ENCODE peak calls at places on chromosomes 4 and X, in five cellular contexts. T is cardiac muscle cell, I is MM.1S, X is IMR-90, E is heart right ventricle. Q is an unnamed sample.

GRCh38 chr4:152169666-152170065 is 366.2 kb downstream of the FBXW7 start:
- DNase-seq in T (no peak), I (no peak), X (no peak), E (no peak), Q (no peak)

GRCh38 chr4:152981278-152981677 is 45.2 kb downstream of the FHDC1 start:
- DNase-seq in T (no peak), I (no peak), X (peak), E (no peak), Q (no peak)

GRCh38 chr4:20658456-20658855 is 41.8 kb upstream of the PACRGL start:
- DNase-seq in T (no peak), I (no peak), X (no peak), E (no peak), Q (no peak)

GRCh38 chr4:183422962-183423653 is 21.3 kb upstream of the CDKN2AIP start:
- DNase-seq in T (peak), I (no peak), X (peak), E (no peak), Q (no peak)

GRCh38 chr4:26323807-26324206 is 3.0 kb downstream of the RBPJ start:
- DNase-seq in T (peak), I (no peak), X (peak), E (no peak), Q (peak)

GRCh38 chr4:41787931-41788330 is 39.4 kb upstream of the PHOX2B start:
- DNase-seq in T (no peak), I (no peak), X (no peak), E (no peak), Q (no peak)

GRCh38 chr4:111400736-111401135 is 744.5 kb upstream of the FAM241A start:
- DNase-seq in T (peak), I (no peak), X (peak), E (peak), Q (peak)

GRCh38 chr4:3074846-3075651 is 568 bp downstream of the HTT start:
- DNase-seq in T (peak), I (peak), X (peak), E (peak), Q (no peak)

GRCh38 chr4:180099962-180100361 is 2143.2 kb upstream of the TENM3 start:
- DNase-seq in T (no peak), I (no peak), X (no peak), E (no peak), Q (no peak)

GRCh38 chr4:83890231-83890630 is 354.3 kb downstream of the GPAT3 start:
- DNase-seq in T (no peak), I (no peak), X (peak), E (no peak), Q (peak)

GRCh38 chr4:151744614-151745013 is 16.2 kb downstream of the GATB start:
- DNase-seq in T (peak), I (peak), X (peak), E (no peak), Q (peak)

GRCh38 chr4:72567821-72568620 is 1.0 kb downstream of the ADAMTS3 start:
- DNase-seq in T (peak), I (peak), X (peak), E (peak), Q (peak)

GRCh38 chr4:128521156-128521555 is 233.5 kb upstream of the PGRMC2 start:
- DNase-seq in T (peak), I (no peak), X (peak), E (no peak), Q (peak)

GRCh38 chr4:95537967-95538485 is 10.7 kb downstream of the UNC5C start:
- DNase-seq in T (no peak), I (no peak), X (no peak), E (no peak), Q (no peak)

GRCh38 chr4:95540227-95540626 is 8.5 kb downstream of the UNC5C start:
- DNase-seq in T (peak), I (no peak), X (no peak), E (no peak), Q (peak)

GRCh38 chr4:95537181-95537580 is 11.6 kb downstream of the UNC5C start:
- DNase-seq in T (no peak), I (no peak), X (no peak), E (no peak), Q (peak)

GRCh38 chr4:95541094-95541493 is 7.7 kb downstream of the UNC5C start:
- DNase-seq in T (no peak), I (no peak), X (no peak), E (no peak), Q (no peak)

DNA sequence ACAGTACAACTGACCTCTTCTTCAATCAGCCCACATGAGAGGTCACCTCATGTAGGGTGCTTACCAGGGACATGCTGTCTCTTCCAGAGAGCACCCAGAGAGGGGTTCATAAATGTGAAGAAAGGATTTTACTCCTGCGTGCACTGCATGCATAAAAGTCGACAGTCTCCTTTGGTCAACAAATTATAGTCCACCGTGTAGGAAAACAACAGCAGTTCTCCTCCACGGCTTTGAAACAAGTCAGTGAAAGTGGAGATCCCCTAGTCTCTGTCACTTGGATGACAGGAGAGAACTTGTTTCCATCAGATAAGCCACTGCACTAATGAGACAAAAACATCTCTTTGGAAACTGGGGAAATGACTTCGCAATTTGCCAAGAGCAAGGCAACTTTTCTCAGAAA is 9.7 kb downstream of the UNC5C start:
- DNase-seq in T (no peak), I (no peak), X (no peak), E (no peak), Q (no peak)
- H3K4me3 ChIP-seq in T (no peak), I (no peak), X (no peak), E (no peak), Q (no peak)

GRCh38 chr4:7151668-7152227 is 40.6 kb upstream of the SORCS2 start:
- DNase-seq in T (no peak), I (no peak), X (no peak), E (no peak), Q (no peak)
- TF ChIP-seq CTCF in T (peak), I (peak), X (peak), E (no peak), Q (peak)

GRCh38 chr4:181757921-181758320 is 485.3 kb upstream of the TENM3 start:
- DNase-seq in T (no peak), I (no peak), X (no peak), E (no peak), Q (no peak)

GRCh38 chr4:181753189-181753588 is 490.0 kb upstream of the TENM3 start:
- DNase-seq in T (no peak), I (no peak), X (no peak), E (no peak), Q (no peak)

GRCh38 chr4:181756451-181756850 is 486.8 kb upstream of the TENM3 start:
- DNase-seq in T (no peak), I (no peak), X (no peak), E (no peak), Q (no peak)

GRCh38 chr4:181752516-181752915 is 490.7 kb upstream of the TENM3 start:
- DNase-seq in T (no peak), I (peak), X (no peak), E (no peak), Q (no peak)
- H3K4me3 ChIP-seq in T (no peak), I (peak), X (no peak), E (no peak), Q (no peak)

GRCh38 chr4:162645381-162645780 is 481.6 kb upstream of the FSTL5 start:
- DNase-seq in T (peak), I (no peak), X (no peak), E (no peak), Q (no peak)
- TF ChIP-seq CTCF in T (peak), I (no peak), X (no peak), E (peak), Q (no peak)

GRCh38 chr4:39367166-39367565 is 1.0 kb upstream of the RFC1 start:
- DNase-seq in T (no peak), I (no peak), X (no peak), E (no peak), Q (no peak)

GRCh38 chr4:39363773-39364393 is 2.3 kb downstream of the RFC1 start:
- DNase-seq in T (no peak), I (peak), X (no peak), E (no peak), Q (no peak)

GRCh38 chr4:39365931-39366771 is at the start of gene RFC1:
- DNase-seq in T (peak), I (peak), X (peak), E (peak), Q (peak)

GRCh38 chr4:39362827-39363226 is 3.3 kb downstream of the RFC1 start:
- DNase-seq in T (no peak), I (no peak), X (peak), E (no peak), Q (no peak)

DNA sequence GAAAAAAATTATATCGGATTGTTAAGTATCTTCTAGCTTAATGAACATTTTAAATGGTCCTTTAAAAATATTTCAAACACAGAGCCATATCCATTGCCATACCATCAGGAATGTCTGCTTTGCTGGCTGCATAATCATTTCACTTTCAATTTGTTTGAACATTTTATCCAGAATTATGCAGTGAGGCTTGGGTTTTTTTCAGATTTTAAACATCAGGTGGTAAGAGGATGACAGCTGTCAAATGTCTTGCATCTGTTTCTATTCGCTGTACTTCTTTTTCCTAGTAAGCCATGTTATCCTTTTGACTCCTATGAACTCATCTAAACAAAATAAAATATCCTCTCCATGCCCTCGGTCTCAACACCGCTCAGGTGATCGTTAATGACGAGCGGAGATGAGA is 802 bp downstream of the RFC1 start:
- DNase-seq in T (no peak), I (no peak), X (no peak), E (no peak), Q (no peak)
- H3K4me3 ChIP-seq in T (peak), I (peak), X (peak), E (peak), Q (peak)

GRCh38 chr4:104063341-104063740 is 343.6 kb upstream of the TACR3 start:
- DNase-seq in T (no peak), I (no peak), X (no peak), E (no peak), Q (no peak)

GRCh38 chr4:104066533-104066932 is 346.7 kb upstream of the TACR3 start:
- DNase-seq in T (no peak), I (no peak), X (no peak), E (no peak), Q (no peak)

DNA sequence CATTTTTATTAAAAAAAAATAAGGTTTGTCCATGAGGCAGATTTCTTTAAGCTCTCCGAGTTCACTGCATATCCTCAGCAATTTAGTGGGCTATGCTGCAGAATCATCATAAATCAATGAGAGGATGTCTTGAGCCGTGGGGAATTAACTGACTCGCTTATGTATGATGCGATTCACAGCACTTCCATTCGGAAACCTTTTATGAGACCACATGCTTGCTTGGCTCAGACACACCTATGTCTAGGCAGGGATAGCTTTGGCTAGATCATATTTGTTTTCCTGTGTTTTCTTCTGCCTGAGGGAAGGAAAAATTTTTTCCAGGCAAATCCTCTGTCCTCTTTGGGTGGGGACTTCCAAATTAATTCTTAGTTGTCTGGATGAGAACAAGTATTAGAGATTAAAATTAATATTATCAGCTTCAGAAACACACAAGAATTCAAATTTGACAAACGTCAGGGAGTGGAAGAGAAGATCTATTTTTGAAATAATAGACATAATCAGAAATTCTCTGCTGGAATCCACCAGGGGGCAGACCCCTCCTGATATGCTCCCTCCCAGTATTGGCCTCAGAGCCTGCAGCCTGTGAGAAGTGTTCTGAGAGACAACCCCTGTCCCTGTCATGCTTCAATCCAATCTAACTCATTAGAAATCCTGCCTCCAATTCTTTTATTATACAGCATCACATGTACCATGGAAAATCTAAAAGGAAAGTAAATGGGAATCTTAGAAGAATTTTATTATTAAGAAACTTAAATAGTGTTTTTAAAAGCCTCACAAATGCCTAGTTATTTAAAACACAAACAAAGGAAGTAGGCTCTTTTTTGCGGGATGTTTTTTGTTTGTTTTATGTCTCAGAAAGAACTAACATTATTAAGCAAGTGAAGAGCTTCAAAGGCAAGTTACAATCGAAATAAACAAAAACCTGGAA is 345.1 kb upstream of the TACR3 start:
- DNase-seq in T (peak), I (peak), X (no peak), E (peak), Q (peak)
- TF ChIP-seq CTCF in T (peak), I (peak), X (no peak), E (peak), Q (peak)

DNA sequence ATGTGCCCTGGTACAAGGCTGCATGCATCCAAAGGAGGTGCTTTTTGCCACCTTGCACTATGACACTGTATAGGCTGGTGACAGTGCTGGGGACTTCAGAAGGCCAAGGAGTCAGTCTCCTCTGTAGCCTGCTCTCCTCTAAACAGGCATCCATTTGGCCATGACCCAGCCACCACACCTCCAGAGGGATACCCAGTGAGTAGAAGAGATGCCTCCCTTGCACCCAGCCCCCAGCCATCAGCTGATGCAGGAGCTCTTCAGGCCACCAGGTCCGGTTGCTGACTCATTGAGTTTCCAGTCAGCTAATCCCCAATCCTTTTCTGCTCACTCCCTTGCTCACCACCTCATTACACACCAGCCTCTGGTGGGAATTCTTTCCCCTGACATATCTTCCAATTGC is 99.8 kb downstream of the PJA1 start:
- DNase-seq in T (peak), I (no peak), X (peak), E (no peak), Q (peak)
- H3K4me3 ChIP-seq in T (no peak), I (no peak), X (no peak), E (no peak), Q (no peak)

DNA sequence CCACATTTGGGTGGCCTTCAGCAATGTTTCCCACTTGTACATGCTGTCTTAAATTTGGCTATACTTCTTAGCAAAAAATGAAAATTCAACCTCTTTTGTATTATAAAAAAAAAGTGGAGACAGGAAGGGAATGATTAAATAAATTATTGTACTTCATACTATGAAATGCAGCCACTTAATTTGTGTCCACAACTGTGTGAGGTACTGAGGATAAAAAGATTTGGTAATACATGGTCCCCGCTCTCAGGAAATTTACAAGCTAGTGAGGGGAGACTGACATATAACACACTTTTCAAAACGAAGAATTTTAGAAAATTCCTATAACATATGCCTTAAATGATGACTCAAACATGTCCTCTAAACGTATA is 105.0 kb downstream of the HNRNPD start:
- DNase-seq in T (no peak), I (no peak), X (no peak), E (no peak), Q (no peak)
- TF ChIP-seq CTCF in T (no peak), I (no peak), X (no peak), E (no peak), Q (no peak)

GRCh38 chrX:74178536-74178935 is 125.4 kb upstream of the ZCCHC13 start:
- DNase-seq in T (no peak), I (no peak), X (no peak), E (no peak), Q (no peak)
- H3K4me3 ChIP-seq in T (no peak), I (no peak), X (no peak), E (no peak), Q (no peak)

Q was measured in fibroblast of the aortic adventitia.